ENCODE peak calls at places on chromosomes 13 and 19, in five cellular contexts. R is T-helper 17 cell; Q is nucleus accumbens; W is stimulated activated CD4-positive, alpha-beta T cell treated with anti-CD3 and anti-CD28 coated beads, Interleukin-4, amount 100 ng/mL, for 48 hours; Y is astrocyte of the hippocampus. J is an unnamed sample.
A peak's percentile ranks its signal among the peaks of the same experiment; 100 is the strongest.

GRCh38 chr19:54109651-54110050 is 5.8 kb downstream of the TFPT start:
- DNase-seq in R (no peak), Y (no peak), W (no peak), Q (no peak), J (no peak)

GRCh38 chr13:113742445-113743120 is 16.4 kb upstream of the TMEM255B start:
- DNase-seq in Q (no peak), Y (no peak), W (no peak), R (no peak), J (no peak)

GRCh38 chr19:1113278-1113985 is 9.6 kb downstream of the GPX4 start:
- DNase-seq in R (peak; percentile 79), Q (peak; percentile 96), W (peak; percentile 82), Y (peak; percentile 97), J (peak; percentile 95)

GRCh38 chr19:53907193-53907581 is 1.9 kb upstream of the CACNG7 start:
- DNase-seq in Q (no peak), W (no peak), R (no peak), Y (no peak), J (no peak)

GRCh38 chr19:43354305-43354627 is 780 bp downstream of the CD177 start:
- DNase-seq in R (no peak), Q (no peak), W (no peak), Y (peak; percentile 17), J (peak; percentile 2)

GRCh38 chr19:35756373-35757230 is at the start of gene HSPB6:
- DNase-seq in W (no peak), Y (peak; percentile 81), Q (peak; percentile 32), R (no peak), J (no peak)

GRCh38 chr19:41998246-41999020 is 4.4 kb upstream of the ATP1A3 start:
- DNase-seq in Y (peak; percentile 80), W (peak; percentile 48), Q (no peak), R (peak; percentile 21), J (peak; percentile 72)

GRCh38 chr13:41458187-41458938 is 1.0 kb downstream of the RGCC start:
- DNase-seq in Q (peak; percentile 55), R (peak; percentile 28), Y (peak; percentile 55), W (peak; percentile 47), J (peak; percentile 5)

GRCh38 chr19:41984961-41985360 is 9.1 kb downstream of the ATP1A3 start:
- DNase-seq in R (no peak), Q (no peak), Y (no peak), W (no peak), J (no peak)

GRCh38 chr13:91133941-91134772 is 213.3 kb upstream of the MIR17HG start:
- DNase-seq in Y (peak; percentile 80), W (peak; percentile 16), Q (peak; percentile 51), R (no peak), J (peak; percentile 53)

GRCh38 chr13:30676672-30677071 is 58.7 kb upstream of the ALOX5AP start:
- DNase-seq in Y (no peak), Q (no peak), R (no peak), W (no peak), J (no peak)

GRCh38 chr13:66313408-66313807 is 916.7 kb downstream of the PCDH9 start:
- DNase-seq in W (no peak), Y (peak; percentile 24), R (no peak), Q (no peak), J (no peak)

GRCh38 chr19:2061936-2062729 is 11.1 kb upstream of the MKNK2 start:
- DNase-seq in W (no peak), Q (peak; percentile 69), Y (no peak), R (no peak), J (no peak)

GRCh38 chr19:34994286-34994642 is 5.9 kb upstream of the GRAMD1A start:
- DNase-seq in W (no peak), Q (no peak), Y (no peak), R (no peak), J (no peak)

GRCh38 chr13:67223024-67223423 is 7.1 kb downstream of the PCDH9 start:
- DNase-seq in R (no peak), Q (no peak), Y (peak; percentile 14), W (no peak), J (no peak)

GRCh38 chr13:86585826-86586225 is 786.6 kb upstream of the SLITRK6 start:
- DNase-seq in W (no peak), Q (no peak), Y (peak; percentile 69), R (no peak), J (no peak)

GRCh38 chr19:6791237-6791636 is 18.7 kb downstream of the VAV1 start:
- DNase-seq in Y (no peak), Q (no peak), W (no peak), R (no peak), J (no peak)

GRCh38 chr19:55115446-55116065 is 1.9 kb downstream of the PPP1R12C start:
- DNase-seq in Y (peak; percentile 32), R (no peak), W (no peak), Q (no peak), J (no peak)

GRCh38 chr19:41612483-41612882 is 14.4 kb downstream of the CEACAM4 start:
- DNase-seq in Q (no peak), R (no peak), W (no peak), Y (no peak), J (no peak)

GRCh38 chr13:40653558-40654318 is 12.7 kb downstream of the FOXO1 start:
- DNase-seq in W (no peak), Y (no peak), R (no peak), Q (no peak), J (no peak)

GRCh38 chr13:107066355-107066754 is 498.4 kb upstream of the ARGLU1 start:
- DNase-seq in W (no peak), R (no peak), Y (no peak), Q (no peak), J (no peak)

GRCh38 chr19:13053761-13054604 is 48.7 kb downstream of the LYL1 start:
- DNase-seq in R (no peak), W (no peak), Q (peak; percentile 70), Y (peak; percentile 100), J (peak; percentile 62)

GRCh38 chr19:45217957-45218334 is 27.3 kb downstream of the EXOC3L2 start:
- DNase-seq in R (no peak), W (no peak), Q (no peak), Y (no peak), J (no peak)

GRCh38 chr13:74077847-74078246 is 56.4 kb downstream of the KLF12 start:
- DNase-seq in W (no peak), Y (peak; percentile 38), Q (no peak), R (no peak), J (no peak)

GRCh38 chr13:27943951-27944350 is 24.2 kb downstream of the PDX1 start:
- DNase-seq in Y (no peak), Q (no peak), R (no peak), W (no peak), J (no peak)

GRCh38 chr19:1837625-1838105 is 10.6 kb downstream of the REXO1 start:
- DNase-seq in R (peak; percentile 48), Y (peak; percentile 66), Q (no peak), W (no peak), J (peak; percentile 84)

GRCh38 chr13:21009036-21009435 is 52.4 kb downstream of the LATS2 start:
- DNase-seq in Q (peak; percentile 25), R (no peak), W (no peak), Y (no peak), J (no peak)

GRCh38 chr13:42377640-42378382 is 105.9 kb downstream of the AKAP11 start:
- DNase-seq in Y (no peak), R (no peak), Q (no peak), W (no peak), J (no peak)

GRCh38 chr19:17398902-17399527 is 5.0 kb upstream of the CCDC194 start:
- DNase-seq in W (no peak), Y (no peak), R (no peak), Q (no peak), J (no peak)

GRCh38 chr19:57212109-57212508 is 18.7 kb upstream of the AURKC start:
- DNase-seq in R (no peak), Q (no peak), Y (no peak), W (no peak), J (no peak)

GRCh38 chr13:32731576-32731975 is 145.3 kb downstream of the PDS5B start:
- DNase-seq in Y (peak; percentile 32), R (no peak), Q (no peak), W (no peak), J (no peak)

GRCh38 chr13:77918391-77919261 is at the start of gene EDNRB:
- DNase-seq in W (no peak), Y (peak; percentile 59), Q (peak; percentile 60), R (no peak), J (peak; percentile 29)

GRCh38 chr19:43290568-43291359 is 21.4 kb upstream of the PSG9 start:
- DNase-seq in Q (no peak), W (peak; percentile 4), Y (peak; percentile 38), R (no peak), J (peak; percentile 2)

GRCh38 chr13:51623473-51623872 is 39.2 kb downstream of the WDFY2 start:
- DNase-seq in W (no peak), R (no peak), Q (no peak), Y (no peak), J (no peak)